ENCODE peak calls at places on chromosome 17, in five cellular contexts. T is CD4-positive, CD25-positive, alpha-beta regulatory T cell; E is GM23248; A is heart left ventricle; Z is left lung. W is an unnamed sample.

GRCh38 chr17:82315703-82316358 is 1.6 kb downstream of the CD7 start:
- DNase-seq in E (no peak), T (peak; percentile 61), A (no peak), Z (no peak), W (no peak)

GRCh38 chr17:35088911-35089845 is 25.7 kb upstream of the RFFL start:
- DNase-seq in A (peak; percentile 91), T (peak; percentile 88), E (peak; percentile 95), Z (peak; percentile 98), W (peak; percentile 82)

GRCh38 chr17:40952675-40953074 is 14.1 kb downstream of the KRT39 start:
- DNase-seq in Z (no peak), T (no peak), A (no peak), E (peak; percentile 95), W (no peak)

GRCh38 chr17:20986767-20987510 is 55.9 kb downstream of the USP22 start:
- DNase-seq in A (no peak), E (no peak), Z (no peak), T (no peak), W (no peak)

GRCh38 chr17:14704121-14704520 is 403.2 kb downstream of the HS3ST3B1 start:
- DNase-seq in Z (no peak), E (no peak), T (no peak), A (no peak), W (no peak)

GRCh38 chr17:72734611-72735010 is 357.9 kb downstream of the SLC39A11 start:
- DNase-seq in A (no peak), T (no peak), E (no peak), Z (no peak), W (no peak)

GRCh38 chr17:5871666-5872065 is 198.5 kb upstream of the WSCD1 start:
- DNase-seq in Z (no peak), A (no peak), T (no peak), E (no peak), W (no peak)

GRCh38 chr17:61007980-61008379 is 330.3 kb downstream of the BCAS3 start:
- DNase-seq in E (no peak), A (no peak), Z (no peak), T (no peak), W (peak; percentile 53)

GRCh38 chr17:33520404-33521032 is 227.4 kb upstream of the ASIC2 start:
- DNase-seq in A (no peak), E (peak; percentile 25), Z (no peak), T (peak; percentile 22), W (peak; percentile 60)

GRCh38 chr17:72756256-72756655 is 336.2 kb downstream of the SLC39A11 start:
- DNase-seq in T (no peak), E (no peak), Z (no peak), A (no peak), W (no peak)

GRCh38 chr17:5241861-5242671 is 7.4 kb upstream of the SCIMP start:
- DNase-seq in Z (no peak), E (no peak), T (peak; percentile 83), A (no peak), W (no peak)

GRCh38 chr17:55175788-55176425 is 88.9 kb upstream of the HLF start:
- DNase-seq in T (no peak), A (no peak), Z (no peak), E (no peak), W (no peak)

GRCh38 chr17:80030730-80031410 is 4.8 kb downstream of the TBC1D16 start:
- DNase-seq in A (no peak), E (no peak), Z (no peak), T (no peak), W (no peak)

GRCh38 chr17:6232768-6233130 is 162.6 kb downstream of the WSCD1 start:
- DNase-seq in A (no peak), Z (no peak), T (no peak), E (no peak), W (no peak)

GRCh38 chr17:38732376-38733314 is 2.5 kb downstream of the CISD3 start:
- DNase-seq in A (no peak), E (no peak), Z (no peak), T (no peak), W (peak; percentile 77)

GRCh38 chr17:12665263-12666210 is at the start of gene MYOCD:
- DNase-seq in E (peak; percentile 37), A (peak; percentile 75), T (no peak), Z (peak; percentile 80), W (no peak)

GRCh38 chr17:37713028-37713431 is 31.8 kb downstream of the HNF1B start:
- DNase-seq in A (no peak), Z (no peak), E (no peak), T (no peak), W (no peak)

GRCh38 chr17:27429666-27430382 is 26.4 kb upstream of the KSR1 start:
- DNase-seq in A (no peak), E (no peak), T (no peak), Z (no peak), W (no peak)

GRCh38 chr17:57609878-57610270 is 135.2 kb downstream of the CCDC182 start:
- DNase-seq in A (no peak), E (no peak), Z (no peak), T (no peak), W (no peak)

GRCh38 chr17:73064084-73064938 is 28.2 kb downstream of the SLC39A11 start:
- DNase-seq in Z (no peak), T (no peak), E (no peak), A (no peak), W (no peak)

GRCh38 chr17:80320496-80320895 is 59.8 kb downstream of the RNF213 start:
- DNase-seq in T (no peak), Z (no peak), A (no peak), E (no peak), W (no peak)

GRCh38 chr17:49694847-49695697 is 12.7 kb downstream of the SLC35B1 start:
- DNase-seq in Z (no peak), A (peak; percentile 52), E (peak; percentile 50), T (peak; percentile 65), W (peak; percentile 52)

GRCh38 chr17:45227101-45227591 is 5.5 kb downstream of the FMNL1 start:
- DNase-seq in A (peak; percentile 58), T (peak; percentile 54), E (peak; percentile 52), Z (peak; percentile 54), W (no peak)

GRCh38 chr17:71530227-71530626 is 590.6 kb upstream of the SOX9 start:
- DNase-seq in T (no peak), E (peak; percentile 28), Z (no peak), A (no peak), W (no peak)

GRCh38 chr17:76013377-76013932 is 12.8 kb downstream of the CDK3 start:
- DNase-seq in T (no peak), Z (no peak), E (peak; percentile 23), A (no peak), W (no peak)
- H3K4me3 ChIP-seq in T (no peak overlapping the region), Z (no peak overlapping the region), E (no peak overlapping the region), A (no peak overlapping the region), W (no peak overlapping the region)

GRCh38 chr17:22695228-22695619 is 1002.9 kb downstream of the KCNJ18 start:
- DNase-seq in A (no peak), T (no peak), E (no peak), Z (no peak), W (no peak)
- H3K9me3 ChIP-seq in A (no peaks in the 10 kb centered on the region), T (peaks cover 12% of the 10 kb centered on the region), E (no peaks in the 10 kb centered on the region), Z (peaks cover 60% of the 10 kb centered on the region), W (no peaks in the 10 kb centered on the region)

GRCh38 chr17:1227917-1228751 is 42.1 kb upstream of the BHLHA9 start:
- DNase-seq in Z (peak; percentile 80), E (peak; percentile 38), T (peak; percentile 13), A (no peak), W (peak; percentile 38)

GRCh38 chr17:1228752-1229353 is 41.4 kb upstream of the BHLHA9 start:
- DNase-seq in Z (peak; percentile 83), E (no peak), T (no peak), A (no peak), W (no peak)

GRCh38 chr17:1231456-1231855 is 38.8 kb upstream of the BHLHA9 start:
- DNase-seq in E (peak; percentile 87), A (peak; percentile 49), Z (peak; percentile 76), T (no peak), W (peak; percentile 40)

GRCh38 chr17:1229354-1229890 is 40.8 kb upstream of the BHLHA9 start:
- DNase-seq in T (peak; percentile 8), Z (peak; percentile 96), A (peak; percentile 76), E (peak; percentile 69), W (peak; percentile 58)

GRCh38 chr17:1229891-1230571 is 40.2 kb upstream of the BHLHA9 start:
- DNase-seq in Z (peak; percentile 76), T (no peak), A (no peak), E (peak; percentile 43), W (no peak)
- H3K4me3 ChIP-seq in Z (peak overlapping the region; percentile 43), T (no peak overlapping the region), A (peak overlapping the region; percentile 57), E (peak overlapping the region; percentile 73), W (peak overlapping the region; percentile 63)

GRCh38 chr17:70081885-70082284 is 6.9 kb downstream of the KCNJ16 start:
- DNase-seq in A (no peak), Z (no peak), T (no peak), E (no peak), W (no peak)

GRCh38 chr17:70076831-70077230 is 1.8 kb downstream of the KCNJ16 start:
- DNase-seq in T (no peak), Z (no peak), E (no peak), A (no peak), W (no peak)

GRCh38 chr17:70080541-70081347 is 5.7 kb downstream of the KCNJ16 start:
- DNase-seq in A (no peak), Z (no peak), T (no peak), E (peak; percentile 79), W (no peak)

GRCh38 chr17:70078549-70078948 is 3.5 kb downstream of the KCNJ16 start:
- DNase-seq in A (no peak), T (no peak), E (no peak), Z (no peak), W (no peak)

DNA sequence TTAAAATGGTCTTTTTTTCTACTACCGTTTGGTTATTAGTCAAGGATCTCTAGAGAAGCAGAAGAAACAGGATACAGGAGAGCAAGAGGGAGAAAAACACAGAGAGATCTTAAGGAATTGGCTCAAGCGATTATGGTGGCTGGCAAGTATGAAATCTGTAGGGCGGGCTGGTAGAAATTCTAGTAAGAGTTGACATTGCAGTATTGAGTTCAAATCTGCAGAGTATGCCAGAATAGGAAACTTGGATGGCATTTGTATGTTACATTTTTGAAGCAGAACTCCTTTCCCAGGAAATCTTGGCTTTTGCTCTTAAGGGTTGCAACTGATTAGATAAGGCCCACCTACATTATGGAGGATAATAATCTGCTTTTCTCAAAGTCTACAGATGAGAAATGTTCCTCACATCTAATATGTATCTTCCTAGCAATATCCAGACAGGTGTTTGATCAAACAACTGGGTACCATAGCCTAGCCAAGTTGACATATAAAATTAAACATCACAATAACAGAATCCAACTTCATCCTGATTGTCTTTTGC is 4.0 kb downstream of the KCNJ16 start:
- DNase-seq in A (no peak), T (no peak), E (no peak), Z (no peak), W (no peak)
- H3K9me3 ChIP-seq in A (no peaks in the 10 kb centered on the region), T (no peaks in the 10 kb centered on the region), E (no peaks in the 10 kb centered on the region), Z (no peaks in the 10 kb centered on the region), W (no peaks in the 10 kb centered on the region)

GRCh38 chr17:1716912-1717695 is 6.9 kb upstream of the TLCD2 start:
- DNase-seq in Z (peak; percentile 85), A (peak; percentile 92), T (peak; percentile 98), E (peak; percentile 100), W (peak; percentile 98)

GRCh38 chr17:1714488-1714979 is 4.4 kb upstream of the TLCD2 start:
- DNase-seq in Z (peak; percentile 96), T (no peak), A (peak; percentile 99), E (peak; percentile 100), W (peak; percentile 99)

GRCh38 chr17:1716076-1716911 is 6.1 kb upstream of the TLCD2 start:
- DNase-seq in E (peak; percentile 100), A (peak; percentile 100), Z (peak; percentile 99), T (peak; percentile 100), W (peak; percentile 100)

GRCh38 chr17:1714980-1715802 is 5.0 kb upstream of the TLCD2 start:
- DNase-seq in T (peak; percentile 57), E (peak; percentile 96), Z (peak; percentile 95), A (peak; percentile 92), W (peak; percentile 97)

GRCh38 chr17:1715803-1716075 is 5.6 kb upstream of the TLCD2 start:
- DNase-seq in Z (no peak), A (no peak), T (no peak), E (no peak), W (no peak)
- H3K4me3 ChIP-seq in Z (peak overlapping the region; percentile 95), A (peak overlapping the region; percentile 97), T (no peak overlapping the region), E (peak overlapping the region; percentile 94), W (peak overlapping the region; percentile 100)

W was measured in adrenal gland.